ENCODE peak calls at places on chromosomes 11 and 22, in five cellular contexts. N is IMR-90, X is neural progenitor cell, E is mammary epithelial cell, G is OCI-LY7. U is an unnamed sample.

GRCh38 chr11:60873533-60873932 is 6.2 kb downstream of the ZP1 start:
- DNase-seq in N (no peak), X (no peak), E (no peak), G (no peak), U (no peak)

GRCh38 chr22:43244803-43245527 is 58.0 kb upstream of the TTLL12 start:
- DNase-seq in N (no peak), X (no peak), E (no peak), G (no peak), U (no peak)

GRCh38 chr11:11406652-11407051 is 53.6 kb upstream of the CSNK2A3 start:
- DNase-seq in N (no peak), X (no peak), E (no peak), G (no peak), U (no peak)

GRCh38 chr22:49885281-49885680 is 31.6 kb downstream of the ZBED4 start:
- DNase-seq in N (no peak), X (no peak), E (no peak), G (no peak), U (no peak)

GRCh38 chr11:3103076-3103475 is 45.9 kb upstream of the CARS1 start:
- DNase-seq in N (no peak), X (no peak), E (no peak), G (no peak), U (no peak)

GRCh38 chr22:46038516-46039430 is 61.8 kb upstream of the WNT7B start:
- DNase-seq in N (no peak), X (no peak), E (no peak), G (no peak), U (no peak)

GRCh38 chr11:34191592-34191991 is 86.2 kb downstream of the NAT10 start:
- DNase-seq in N (no peak), X (no peak), E (no peak), G (no peak), U (no peak)

GRCh38 chr22:24997023-24997422 is 44.5 kb downstream of the KIAA1671 start:
- DNase-seq in N (no peak), X (no peak), E (no peak), G (no peak), U (no peak)

GRCh38 chr11:70524096-70524922 is 126.0 kb downstream of the CTTN start:
- DNase-seq in N (peak), X (no peak), E (no peak), G (no peak), U (no peak)

DNA sequence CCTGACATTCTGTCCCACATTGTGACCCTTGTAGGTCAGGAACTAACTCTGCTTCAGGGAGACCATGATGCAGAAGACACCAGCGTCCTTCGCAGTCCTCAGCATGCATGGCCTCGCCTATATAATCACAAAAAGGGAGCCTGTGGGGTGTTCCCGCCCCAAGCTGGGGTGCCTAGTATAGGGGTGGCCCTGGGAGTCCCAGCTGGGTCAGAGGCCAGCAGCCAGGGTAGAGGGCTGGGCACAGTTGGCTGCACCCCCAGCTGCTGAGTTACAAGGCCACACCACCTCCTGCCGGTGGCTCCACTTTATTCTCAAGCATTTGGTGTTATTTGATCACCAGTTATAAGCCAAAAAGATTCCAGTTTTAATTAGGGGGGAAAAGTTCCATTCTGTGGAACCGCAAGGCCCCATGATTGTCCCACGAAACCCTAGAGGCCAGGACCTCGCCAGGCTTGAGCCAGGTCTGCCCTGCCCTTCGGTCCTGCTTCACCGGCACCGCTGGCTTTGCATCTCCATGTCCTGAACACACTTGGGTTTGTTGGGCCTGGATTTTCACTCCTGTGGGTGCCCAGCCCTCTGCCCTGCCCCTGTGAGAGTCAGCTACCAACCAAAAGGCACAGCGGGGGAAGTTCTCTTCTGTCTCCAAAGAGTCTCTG is 15.0 kb upstream of the GNB1L start:
- DNase-seq in N (no peak), X (no peak), E (no peak), G (no peak), U (no peak)
- H2AFZ ChIP-seq in N (no peak), X (no peak), E (peak), G (no peak), U (no peak)

GRCh38 chr11:82775218-82775617 is 41.6 kb upstream of the FAM181B start:
- DNase-seq in N (no peak), X (no peak), E (no peak), G (no peak), U (no peak)
- H2AFZ ChIP-seq in N (no peak), X (no peak), E (peak), G (peak), U (no peak)

GRCh38 chr11:88415495-88415894 is 78.0 kb upstream of the CTSC start:
- DNase-seq in N (no peak), X (no peak), E (no peak), G (no peak), U (no peak)
- H2AFZ ChIP-seq in N (no peak), X (no peak), E (no peak), G (no peak), U (no peak)

DNA sequence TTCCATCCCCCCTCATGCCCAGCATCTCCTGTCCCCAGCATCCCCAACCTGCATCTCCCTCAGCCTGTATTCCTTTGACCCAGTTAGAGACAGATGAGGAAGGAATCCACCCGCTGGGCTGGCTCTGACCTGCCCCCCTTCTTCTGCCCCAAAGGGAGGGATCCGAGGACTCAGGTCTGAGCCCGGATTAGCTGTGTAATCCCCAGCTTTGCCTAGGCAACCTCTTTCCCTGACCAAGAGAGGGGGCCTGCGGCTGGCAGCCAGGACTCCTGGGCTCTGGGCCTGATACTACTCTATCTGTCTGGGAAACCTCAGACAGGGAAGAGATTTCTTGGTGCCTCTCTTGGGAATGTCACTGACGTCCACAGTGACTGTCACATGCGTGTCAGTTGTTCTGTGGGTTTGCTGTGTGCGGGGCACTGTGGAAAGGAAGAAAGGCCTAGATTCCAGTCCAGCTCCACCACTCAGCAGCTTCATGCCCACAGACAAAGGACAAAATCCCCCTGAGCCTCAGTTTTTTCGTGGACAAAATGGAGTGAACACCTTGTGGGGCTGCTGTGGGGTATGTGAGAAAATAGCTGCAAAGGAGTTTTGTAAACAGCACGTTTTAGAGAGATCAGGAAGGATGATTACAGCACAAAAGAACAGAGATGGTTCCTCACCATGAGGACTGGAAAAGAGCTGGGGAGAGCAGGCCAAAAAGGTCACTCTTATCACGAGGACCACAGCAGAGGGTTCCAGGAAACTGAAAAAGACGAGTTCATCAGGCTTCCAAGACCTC is 1.3 kb upstream of the NDUFV1 start:
- DNase-seq in N (no peak), X (peak), E (no peak), G (no peak), U (no peak)
- H2AFZ ChIP-seq in N (peak), X (no peak), E (peak), G (no peak), U (peak)

GRCh38 chr11:109150603-109151002 is 271.4 kb upstream of the C11orf87 start:
- DNase-seq in N (no peak), X (peak), E (no peak), G (no peak), U (no peak)
- H2AFZ ChIP-seq in N (no peak), X (no peak), E (no peak), G (no peak), U (no peak)

GRCh38 chr11:80282643-80283042 is 841.8 kb upstream of the TENM4 start:
- DNase-seq in N (no peak), X (no peak), E (no peak), G (no peak), U (no peak)
- H2AFZ ChIP-seq in N (no peak), X (no peak), E (no peak), G (no peak), U (no peak)

GRCh38 chr11:8685820-8686219 is 3.2 kb downstream of the RPL27A start:
- DNase-seq in N (no peak), X (no peak), E (no peak), G (no peak), U (no peak)

GRCh38 chr11:8690374-8691342 is 8.1 kb downstream of the RPL27A start:
- DNase-seq in N (no peak), X (no peak), E (no peak), G (no peak), U (no peak)

GRCh38 chr11:8689726-8690255 is 7.2 kb downstream of the RPL27A start:
- DNase-seq in N (peak), X (no peak), E (no peak), G (peak), U (no peak)

GRCh38 chr11:8686325-8686724 is 3.7 kb downstream of the RPL27A start:
- DNase-seq in N (no peak), X (no peak), E (no peak), G (no peak), U (no peak)

DNA sequence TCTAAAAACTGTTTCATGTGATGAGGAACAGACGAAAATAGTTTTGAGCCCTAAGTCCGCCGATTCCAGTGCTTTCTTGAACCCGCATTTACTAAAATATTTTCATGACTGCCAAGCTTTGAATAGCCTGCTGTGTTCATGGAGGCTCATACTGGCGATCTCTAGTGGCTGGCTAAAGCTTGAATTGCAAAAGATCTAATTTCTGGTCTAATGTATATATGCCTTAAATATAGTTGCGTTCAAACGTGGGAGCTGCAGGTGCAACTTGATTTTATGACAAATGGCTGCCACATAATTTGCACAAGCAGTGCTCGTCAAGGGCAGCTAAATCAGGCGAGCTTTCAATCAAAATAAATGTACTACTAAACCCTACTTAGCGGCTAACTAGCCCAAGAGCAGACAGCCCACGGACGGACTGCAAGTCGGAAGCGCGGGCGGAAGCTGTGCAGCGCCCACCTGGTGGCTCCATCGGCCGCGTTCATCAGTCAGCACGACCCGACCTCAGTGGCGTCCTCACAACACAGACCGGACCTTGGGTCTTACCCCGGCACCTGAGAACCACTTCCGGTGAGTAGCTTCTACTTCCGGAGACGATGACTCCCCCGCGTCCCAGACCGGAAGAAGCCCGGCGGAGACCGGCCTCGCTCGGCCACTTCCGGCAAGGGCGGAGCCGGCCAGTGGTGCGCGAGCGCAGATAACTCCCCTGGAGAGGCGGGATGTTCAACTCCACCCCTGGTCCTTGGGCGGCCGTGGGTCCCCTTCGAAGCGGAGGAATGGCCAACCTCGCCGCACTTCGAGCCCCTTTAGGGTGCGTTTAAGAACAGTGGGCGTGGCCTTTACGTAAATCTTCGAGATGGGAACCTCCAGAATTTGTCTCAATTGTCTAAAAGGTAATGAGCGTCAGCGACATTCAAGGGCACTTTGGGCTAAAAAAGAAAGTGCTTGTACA is 6.1 kb downstream of the RPL27A start:
- DNase-seq in N (peak), X (peak), E (peak), G (peak), U (peak)
- H2AFZ ChIP-seq in N (peak), X (peak), E (peak), G (peak), U (no peak)